ENCODE peak calls at places on chromosome 3, in ten cellular contexts. Q is astrocyte of the spinal cord, K is cardiac fibroblast, J is left ventricle myocardium inferior, X is ovary, L is HCT116, V is tibial artery, F is heart right ventricle, B is GM20000, T is H9. Y is an unnamed sample.

GRCh38 chr3:31958721-31959152 is 22.3 kb downstream of the OSBPL10 start:
- DNase-seq in X (no peak), L (no peak), J (no peak), K (no peak), T (no peak), B (no peak), Q (no peak), V (no peak), F (peak), Y (no peak)

GRCh38 chr3:45124379-45124778 is 21.8 kb downstream of the CDCP1 start:
- DNase-seq in T (no peak), B (no peak), F (no peak), Q (peak), K (peak), L (no peak), X (no peak), J (no peak), V (no peak), Y (no peak)

GRCh38 chr3:12142476-12142875 is 16.2 kb downstream of the TIMP4 start:
- DNase-seq in V (no peak), X (no peak), Q (no peak), L (no peak), J (no peak), T (no peak), K (no peak), F (no peak), B (no peak), Y (no peak)

GRCh38 chr3:178525180-178525704 is 11.0 kb upstream of the KCNMB2 start:
- DNase-seq in B (no peak), L (no peak), K (no peak), T (no peak), X (no peak), J (no peak), F (no peak), V (no peak), Q (peak), Y (no peak)

GRCh38 chr3:132803889-132804288 is 81.7 kb upstream of the NPHP3 start:
- DNase-seq in K (no peak), L (no peak), B (no peak), Q (no peak), F (no peak), V (no peak), X (no peak), J (no peak), T (peak), Y (no peak)

GRCh38 chr3:142724682-142725351 is 983 bp downstream of the TRPC1 start:
- DNase-seq in X (peak), F (peak), V (peak), T (peak), Q (peak), J (peak), L (peak), K (peak), B (peak), Y (peak)

GRCh38 chr3:187610926-187611545 is 59.2 kb downstream of the SST start:
- DNase-seq in J (no peak), B (no peak), Q (peak), L (no peak), V (no peak), F (no peak), X (no peak), K (peak), T (no peak), Y (no peak)

GRCh38 chr3:138942861-138943623 is 3.9 kb downstream of the FOXL2 start:
- DNase-seq in Q (no peak), B (no peak), T (peak), F (no peak), K (no peak), X (peak), L (no peak), J (no peak), V (no peak), Y (no peak)

GRCh38 chr3:187361835-187362234 is 6.3 kb upstream of the RTP4 start:
- DNase-seq in K (no peak), L (no peak), B (no peak), J (no peak), V (no peak), F (no peak), Q (no peak), X (no peak), T (no peak), Y (no peak)

DNA sequence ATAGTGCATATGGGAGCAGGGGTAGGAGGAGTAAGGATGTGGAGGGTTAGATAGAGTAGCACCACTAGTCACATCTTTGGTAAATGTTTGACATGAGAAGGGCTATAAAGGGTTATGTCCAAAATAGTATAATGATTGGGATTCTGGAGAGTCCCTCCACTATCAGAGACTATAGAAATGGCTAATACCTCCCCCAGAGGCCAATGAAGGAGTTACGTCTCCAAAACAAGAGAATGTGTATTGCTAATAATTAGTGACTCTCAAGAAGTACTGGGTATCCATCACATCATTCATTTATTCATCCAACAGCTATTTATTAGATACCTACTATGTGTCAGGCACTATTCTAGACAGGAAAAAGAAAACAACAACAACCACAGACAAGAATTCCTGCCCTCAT is 203.7 kb upstream of the UMPS start:
- DNase-seq in J (no peak), V (no peak), F (no peak), Q (no peak), K (no peak), B (no peak), T (no peak), L (no peak), X (no peak), Y (no peak)
- TF ChIP-seq CTCF in J (no peak), V (no peak), F (no peak), Q (peak), K (peak), B (no peak), T (peak), L (peak), X (no peak), Y (no peak)

GRCh38 chr3:105865867-105866350 is 2.9 kb downstream of the CBLB start:
- DNase-seq in Q (no peak), X (no peak), B (no peak), J (no peak), T (no peak), V (no peak), L (no peak), K (no peak), F (no peak), Y (no peak)

GRCh38 chr3:105867690-105868449 is 942 bp downstream of the CBLB start:
- DNase-seq in F (no peak), T (no peak), L (no peak), V (no peak), K (peak), J (no peak), Q (peak), B (peak), X (no peak), Y (no peak)

GRCh38 chr3:105865016-105865623 is 3.7 kb downstream of the CBLB start:
- DNase-seq in L (no peak), T (no peak), B (no peak), J (no peak), F (no peak), K (peak), X (no peak), Q (no peak), V (no peak), Y (no peak)

GRCh38 chr3:105868450-105868744 is 415 bp downstream of the CBLB start:
- DNase-seq in V (peak), B (peak), T (peak), Q (peak), X (peak), L (no peak), J (peak), F (peak), K (peak), Y (peak)

GRCh38 chr3:105866656-105867653 is 1.9 kb downstream of the CBLB start:
- DNase-seq in J (no peak), B (peak), X (peak), T (no peak), V (no peak), Q (peak), L (no peak), F (no peak), K (peak), Y (peak)
- TF ChIP-seq CTCF in J (no peak), B (no peak), X (no peak), T (peak), V (no peak), Q (no peak), L (no peak), F (no peak), K (no peak), Y (no peak)

GRCh38 chr3:29144807-29145206 is 136.1 kb upstream of the RBMS3 start:
- DNase-seq in J (peak), F (peak), T (no peak), K (peak), L (no peak), V (no peak), Q (peak), B (no peak), X (peak), Y (no peak)
- TF ChIP-seq CTCF in J (peak), F (peak), T (peak), K (peak), L (no peak), V (no peak), Q (peak), B (no peak), X (no peak), Y (no peak)

DNA sequence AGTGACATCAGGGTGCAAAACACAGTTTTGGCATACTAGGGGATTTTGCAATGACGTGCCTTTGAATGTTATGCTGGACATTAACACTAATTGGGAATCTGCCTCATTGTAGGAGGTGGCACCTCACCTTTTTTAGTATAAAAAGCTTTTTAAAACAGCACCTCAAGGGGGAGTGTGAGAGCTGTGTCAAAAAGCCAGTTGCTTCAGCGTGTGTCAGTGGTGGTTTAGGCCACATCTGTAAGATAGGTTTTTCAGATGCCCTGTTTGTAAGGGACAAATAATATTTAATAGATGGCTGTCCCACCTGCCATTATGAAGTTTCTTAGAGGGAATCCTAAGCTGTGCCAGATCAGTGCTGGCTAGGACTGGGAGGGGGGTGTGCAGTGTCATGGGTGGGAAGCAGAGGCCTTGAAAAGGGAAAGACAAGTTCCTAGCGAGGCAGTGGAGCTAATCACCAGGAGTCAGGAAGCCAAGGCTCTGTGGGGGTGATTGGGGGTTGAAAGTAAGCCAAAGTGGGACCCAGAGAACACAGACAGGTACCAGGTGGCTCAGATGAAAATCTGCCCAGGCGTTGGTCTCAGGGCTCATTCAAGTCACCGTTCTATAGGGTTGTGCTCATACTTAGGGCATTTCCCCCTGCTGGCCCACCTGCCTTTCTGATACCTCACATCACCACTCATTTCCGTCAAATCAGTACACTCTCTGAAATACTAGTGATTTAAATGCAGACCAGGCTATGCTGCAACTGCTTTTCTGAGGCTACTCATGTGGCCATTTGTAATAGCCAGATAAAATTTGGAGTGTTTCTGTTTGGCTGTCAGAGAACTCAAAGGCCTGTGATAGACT is 120.5 kb downstream of the BBX start:
- DNase-seq in X (no peak), K (no peak), J (no peak), B (no peak), L (no peak), V (no peak), T (no peak), F (no peak), Q (no peak), Y (no peak)
- TF ChIP-seq CTCF in X (no peak), K (peak), J (no peak), B (no peak), L (peak), V (no peak), T (peak), F (peak), Q (peak), Y (no peak)

GRCh38 chr3:57923101-57923500 is 85.1 kb upstream of the FLNB start:
- DNase-seq in J (no peak), F (no peak), Q (peak), X (no peak), T (no peak), B (no peak), L (no peak), K (no peak), V (no peak), Y (no peak)

GRCh38 chr3:57927916-57928315 is 80.3 kb upstream of the FLNB start:
- DNase-seq in Q (no peak), L (no peak), V (no peak), T (no peak), K (peak), B (no peak), J (no peak), X (no peak), F (no peak), Y (no peak)

GRCh38 chr3:57929988-57930387 is 78.2 kb upstream of the FLNB start:
- DNase-seq in V (no peak), L (no peak), F (no peak), T (no peak), B (no peak), K (no peak), Q (no peak), J (no peak), X (no peak), Y (no peak)

GRCh38 chr3:57928511-57928910 is 79.7 kb upstream of the FLNB start:
- DNase-seq in L (no peak), V (no peak), F (no peak), T (no peak), J (no peak), Q (no peak), B (no peak), X (no peak), K (no peak), Y (no peak)

GRCh38 chr3:57927166-57927565 is 81.1 kb upstream of the FLNB start:
- DNase-seq in J (no peak), B (no peak), V (no peak), T (no peak), L (no peak), X (no peak), K (no peak), F (no peak), Q (no peak), Y (no peak)
- TF ChIP-seq CTCF in J (no peak), B (no peak), V (no peak), T (no peak), L (no peak), X (no peak), K (no peak), F (no peak), Q (no peak), Y (no peak)

GRCh38 chr3:49007068-49007770 is at the start of gene WDR6:
- DNase-seq in B (peak), X (peak), K (peak), Q (peak), L (peak), J (peak), T (peak), F (peak), V (peak), Y (peak)
- TF ChIP-seq CTCF in B (peak), X (peak), K (peak), Q (peak), L (peak), J (peak), T (peak), F (peak), V (peak), Y (peak)

DNA sequence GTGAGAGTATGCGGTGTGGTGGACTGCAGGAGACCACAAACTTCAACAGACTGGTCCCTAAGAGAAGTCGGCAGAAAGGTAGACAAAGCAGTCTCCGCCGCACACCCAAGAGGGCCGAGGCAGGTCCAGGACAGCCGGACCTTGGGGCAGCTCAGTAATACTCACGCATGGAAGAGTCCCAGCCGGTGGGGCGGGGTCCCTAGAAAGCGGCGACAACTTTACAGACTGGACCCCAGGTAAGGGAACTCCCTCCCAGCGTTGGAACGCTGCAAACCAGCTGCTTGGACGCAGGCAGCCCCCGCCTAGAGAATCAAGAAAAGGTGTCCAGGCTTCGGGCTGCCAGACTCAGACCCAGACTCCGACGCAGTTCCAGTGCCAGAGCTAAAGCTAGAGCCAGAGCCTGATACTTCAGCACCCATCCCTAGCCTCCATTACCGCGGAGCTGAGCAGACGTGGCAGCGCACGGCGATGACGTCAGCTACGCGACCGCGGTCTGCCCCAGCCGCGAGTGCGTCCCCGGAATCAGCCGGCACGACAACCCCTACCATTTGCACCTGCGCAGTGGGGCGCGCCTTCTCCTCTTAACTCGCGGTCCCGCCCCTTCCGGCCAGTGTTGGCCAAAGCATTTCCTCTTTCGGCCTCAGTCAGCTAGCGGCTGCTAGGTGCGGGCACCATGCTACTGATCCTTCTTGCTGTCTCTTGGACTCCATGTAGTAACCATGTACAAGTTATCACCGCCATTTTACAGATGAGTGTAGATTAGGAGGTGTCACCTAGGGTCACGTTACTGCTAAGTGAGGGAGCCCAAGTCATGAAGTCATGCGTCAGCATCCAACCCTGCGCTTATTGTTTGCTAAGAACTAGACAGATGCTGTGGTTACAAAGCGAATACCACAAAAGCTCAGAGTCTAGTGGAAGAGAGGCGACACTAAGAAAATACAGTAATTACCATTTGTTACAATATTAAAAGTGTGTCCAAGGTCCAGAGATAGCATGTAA is at the start of gene TMEM39A:
- DNase-seq in X (peak), V (peak), J (peak), Q (peak), K (peak), L (peak), T (peak), B (peak), F (peak), Y (peak)
- TF ChIP-seq CTCF in X (peak), V (peak), J (peak), Q (no peak), K (peak), L (no peak), T (no peak), B (no peak), F (no peak), Y (no peak)